ENCODE peak calls at places on chromosomes 12 and 14, in four cellular contexts. V is GM12878, O is HL-60, Q is K562. L is an unnamed sample.

GRCh38 chr14:22900088-22900799 is 17.2 kb downstream of the REM2 start:
- DNase-seq in Q (peak; percentile 71), O (peak; percentile 66), V (peak; percentile 47), L (no peak)

GRCh38 chr14:22939684-22940083 is 10.5 kb upstream of the PRMT5 start:
- DNase-seq in V (no peak), O (no peak), Q (no peak), L (no peak)

GRCh38 chr14:23041729-23042128 is 283 bp upstream of the PSMB11 start:
- DNase-seq in Q (no peak), V (no peak), O (no peak), L (no peak)

GRCh38 chr12:14572401-14572800 is 4.7 kb upstream of the PLBD1 start:
- DNase-seq in Q (no peak), O (no peak), V (no peak), L (no peak)

GRCh38 chr12:120235369-120236123 is 30.0 kb downstream of the PXN start:
- DNase-seq in V (no peak), Q (no peak), O (no peak), L (no peak)

GRCh38 chr14:103697601-103698379 is 17.5 kb downstream of the XRCC3 start:
- DNase-seq in Q (no peak), V (no peak), O (no peak), L (no peak)

GRCh38 chr12:65836419-65837197 is 12.3 kb downstream of the HMGA2 start:
- DNase-seq in Q (no peak), V (no peak), O (no peak), L (no peak)

GRCh38 chr12:20547788-20548575 is 147.2 kb upstream of the SLCO1C1 start:
- DNase-seq in O (no peak), V (no peak), Q (no peak), L (no peak)

GRCh38 chr14:61476737-61477410 is 155.5 kb downstream of the PRKCH start:
- DNase-seq in V (no peak), Q (no peak), O (peak; percentile 92), L (no peak)

GRCh38 chr12:569091-569676 is 94.1 kb downstream of the NINJ2 start:
- DNase-seq in O (no peak), Q (no peak), V (no peak), L (no peak)

GRCh38 chr14:28012629-28013415 is 753.8 kb upstream of the FOXG1 start:
- DNase-seq in V (no peak), Q (no peak), O (no peak), L (no peak)

GRCh38 chr14:61470261-61470953 is 149.0 kb downstream of the PRKCH start:
- DNase-seq in O (no peak), V (no peak), Q (no peak), L (no peak)

GRCh38 chr12:120357104-120357503 is 11.9 kb downstream of the MSI1 start:
- DNase-seq in O (no peak), V (no peak), Q (no peak), L (no peak)

DNA sequence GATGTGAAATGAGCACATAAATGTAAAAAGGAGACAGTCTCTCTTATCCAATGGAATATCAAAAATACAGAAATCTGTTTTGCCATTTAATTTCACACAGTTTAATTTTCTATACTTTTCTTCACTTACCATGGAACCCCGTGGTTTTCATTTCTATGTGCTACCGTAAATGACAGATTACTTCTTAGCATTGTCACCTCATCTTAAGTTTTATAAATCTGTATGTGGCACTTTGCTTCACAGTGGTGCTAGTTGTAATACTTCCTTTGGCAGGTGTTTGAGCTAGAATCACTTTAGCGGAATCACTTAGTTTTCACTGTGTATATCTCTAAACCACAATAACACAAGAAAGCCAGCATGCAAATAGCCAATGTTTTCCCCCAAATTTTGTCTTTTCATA is 781.9 kb upstream of the MGAT4C start:
- DNase-seq in Q (no peak), V (no peak), O (no peak), L (no peak)
- TF ChIP-seq POLR2AphosphoS5 in Q (no peak), V (no peak), O (no peak), L (no peak)

DNA sequence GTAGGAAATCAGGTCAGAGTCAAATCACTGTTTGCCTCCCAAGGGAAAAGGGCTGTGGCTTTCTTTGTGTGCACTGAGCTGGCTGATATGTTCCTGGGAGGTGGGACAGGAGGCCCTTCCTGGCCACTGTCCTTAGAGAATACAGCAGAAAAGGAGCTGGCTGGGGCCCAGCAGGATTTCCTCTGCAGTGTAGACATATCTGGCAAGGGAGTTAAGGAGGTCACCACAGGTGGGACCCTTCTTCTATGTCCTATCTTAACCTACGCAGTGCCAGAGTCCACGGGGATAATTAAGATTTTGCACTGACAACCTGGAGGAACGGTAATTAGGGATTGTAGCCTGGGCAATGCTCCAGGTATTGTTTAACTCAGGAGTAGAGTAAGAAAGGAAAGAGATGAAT is 145.3 kb downstream of the NTF3 start:
- DNase-seq in Q (no peak), V (no peak), O (no peak), L (no peak)
- TF ChIP-seq SPI1 in Q (no peak), V (no peak), O (no peak), L (no peak)

GRCh38 chr12:88553941-88554658 is 26.2 kb downstream of the KITLG start:
- DNase-seq in Q (no peak), V (no peak), O (no peak), L (no peak)
- TF ChIP-seq POLR2AphosphoS5 in Q (no peak), V (no peak), O (no peak), L (no peak)

DNA sequence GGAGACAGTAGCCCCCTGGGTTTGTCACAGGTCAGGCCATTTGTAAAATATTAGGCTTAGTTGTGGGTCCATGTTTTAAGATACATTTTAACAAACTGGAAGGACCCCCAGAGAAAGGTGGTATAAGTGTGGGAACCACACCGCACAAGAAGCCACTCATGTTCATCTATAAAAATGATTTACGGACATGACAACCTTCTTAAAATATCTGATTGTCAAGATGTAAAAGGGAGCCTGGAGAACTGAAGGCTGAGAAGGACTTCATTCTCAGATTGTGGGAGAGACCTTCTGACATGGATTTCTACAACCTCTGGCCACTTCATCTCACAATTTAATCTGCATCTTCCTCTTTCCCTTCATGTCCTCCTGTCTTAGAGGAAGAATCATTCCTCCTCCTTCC is 102.4 kb downstream of the VCPKMT start:
- DNase-seq in V (no peak), Q (no peak), O (no peak), L (no peak)
- TF ChIP-seq SPI1 in V (no peak), Q (no peak), O (no peak), L (no peak)

GRCh38 chr14:51674294-51675002 is 22.7 kb downstream of the FRMD6 start:
- DNase-seq in O (no peak), V (no peak), Q (no peak), L (no peak)
- TF ChIP-seq POLR2AphosphoS5 in O (no peak), V (no peak), Q (no peak), L (no peak)

DNA sequence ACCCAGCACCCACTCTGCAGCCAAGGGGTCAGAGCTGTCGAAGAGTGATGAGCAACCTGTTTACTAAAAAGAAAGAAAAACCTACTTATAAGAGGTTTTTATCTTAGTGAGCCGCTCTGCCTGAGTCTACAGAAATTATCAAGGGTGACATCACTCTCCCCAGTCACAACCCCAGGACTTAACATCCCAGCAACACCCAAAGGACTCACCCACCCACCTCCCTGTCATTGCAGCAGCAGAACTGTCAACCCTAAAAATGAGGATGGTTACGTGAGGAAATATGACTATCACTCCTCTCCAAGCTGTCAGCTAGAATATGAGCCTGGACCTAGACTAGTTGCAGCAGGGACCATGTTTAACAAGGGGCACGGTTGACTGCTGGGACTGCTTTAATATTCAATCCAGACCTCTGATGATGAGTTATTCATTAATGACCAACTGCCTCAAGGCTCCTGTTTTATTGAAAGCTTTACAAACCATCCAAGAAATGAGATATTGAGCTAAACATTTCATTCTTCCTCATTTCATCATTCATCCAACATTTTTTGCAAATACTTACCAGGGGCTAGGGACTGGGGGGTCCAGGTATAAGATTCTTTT is 53.9 kb upstream of the FICD start:
- DNase-seq in V (no peak), Q (no peak), O (no peak), L (no peak)
- TF ChIP-seq SPI1 in V (no peak), Q (no peak), O (no peak), L (no peak)

GRCh38 chr14:94144765-94145164 is 15.4 kb upstream of the IFI27L2 start:
- DNase-seq in Q (no peak), O (peak; percentile 69), V (no peak), L (no peak)
- TF ChIP-seq POLR2AphosphoS5 in Q (no peak), O (no peak), V (no peak), L (no peak)

GRCh38 chr14:94640721-94641631 is 28.8 kb downstream of the SERPINA3 start:
- DNase-seq in O (no peak), Q (no peak), V (no peak), L (no peak)
- TF ChIP-seq SPI1 in O (no peak), Q (no peak), V (no peak), L (no peak)

DNA sequence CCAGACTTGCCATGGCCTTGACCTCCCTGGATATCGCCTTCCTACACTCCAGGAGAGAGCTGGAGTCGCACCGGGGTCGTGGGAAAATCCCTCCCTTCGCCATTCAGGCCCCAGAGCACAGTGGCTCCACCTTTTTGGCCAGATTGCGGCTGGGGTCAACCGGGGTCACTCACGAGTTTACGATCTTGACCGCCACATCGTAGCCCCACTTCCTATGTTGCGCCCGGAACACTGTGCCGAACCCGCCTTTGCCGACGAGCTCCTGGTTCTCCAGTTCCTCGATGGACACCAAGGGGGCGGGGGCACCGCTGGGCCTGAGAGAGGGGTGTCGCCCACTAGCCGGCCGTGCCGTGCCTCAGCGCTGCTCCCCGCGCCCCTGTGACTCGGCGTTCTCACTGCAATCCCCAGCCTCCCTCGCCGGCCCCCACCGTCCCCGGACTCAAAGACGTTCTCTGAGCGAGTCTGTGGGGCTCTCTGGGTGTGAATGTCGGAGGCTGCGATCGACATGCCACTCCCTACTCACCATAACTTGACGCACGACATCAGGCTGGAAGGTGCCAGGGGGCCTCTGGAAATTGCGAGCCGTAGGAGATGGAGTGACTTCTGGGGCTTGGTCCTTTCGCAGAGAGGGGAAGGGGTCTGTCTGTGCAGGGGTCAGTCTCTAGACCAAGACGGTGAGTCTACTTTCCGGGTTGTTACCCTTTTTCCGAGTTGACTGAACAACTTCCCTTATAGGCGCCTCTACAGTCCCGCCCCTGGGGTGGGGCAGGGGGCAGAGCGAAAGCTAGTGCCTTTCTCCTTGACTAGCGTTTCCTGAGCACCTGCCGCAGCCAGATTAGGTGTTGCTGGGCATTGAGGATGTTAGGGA is at the start of gene RIPK3:
- DNase-seq in O (peak; percentile 70), V (peak; percentile 36), Q (no peak), L (peak; percentile 71)
- TF ChIP-seq POLR2AphosphoS5 in O (no peak), V (peak; percentile 52), Q (no peak), L (no peak)

DNA sequence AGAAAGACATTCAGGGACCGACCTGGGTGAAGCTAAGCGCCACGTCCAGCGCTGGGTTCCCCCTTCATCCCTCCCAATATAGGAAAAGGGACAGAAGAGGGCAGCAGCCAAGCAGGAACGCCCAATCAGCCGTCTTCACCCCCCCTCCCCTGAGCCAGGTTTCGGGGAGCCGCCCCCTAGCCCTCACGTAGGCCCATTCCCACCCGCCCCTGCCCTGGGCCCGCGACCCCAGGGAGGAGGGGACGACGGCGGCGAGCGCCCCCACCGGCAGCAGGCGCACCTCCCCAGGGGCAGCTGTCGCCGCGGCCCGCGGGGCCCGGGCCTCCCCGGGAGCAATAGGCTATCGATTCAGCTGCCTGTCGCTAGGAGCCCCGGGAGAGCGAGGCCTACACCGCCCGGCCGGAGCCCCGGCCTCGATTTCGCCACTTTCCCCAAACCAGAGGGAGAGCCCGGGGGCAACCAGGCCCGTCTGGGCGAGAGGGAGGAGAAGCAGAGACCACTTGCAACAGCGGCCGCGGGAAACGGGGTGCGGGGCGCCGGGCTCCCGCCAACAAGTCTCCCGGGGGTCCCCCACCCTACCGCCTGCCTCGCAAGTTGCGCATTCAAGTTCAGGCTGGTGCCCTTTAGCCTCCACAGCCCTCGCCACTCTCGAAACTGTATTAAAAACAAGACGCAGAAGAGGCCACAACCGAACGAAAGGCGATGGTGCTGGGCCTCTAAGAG is 1.3 kb downstream of the DCAF5 start:
- DNase-seq in O (peak; percentile 61), V (no peak), Q (peak; percentile 75), L (peak; percentile 78)
- TF ChIP-seq SPI1 in O (no peak), V (no peak), Q (no peak), L (no peak)

L was measured in GM12891.